ENCODE peak calls at places on chromosomes 1 and 21, in six cellular contexts. Q is WTC11, E is AG04449, C is BJ, N is MM.1S, F is HFF-Myc. W is an unnamed sample.
A peak's percentile ranks its signal among the peaks of the same experiment; 100 is the strongest.

GRCh38 chr1:239736479-239736878 is 350.1 kb downstream of the CHRM3 start:
- DNase-seq in E (no peak), F (no peak), N (no peak), Q (no peak), C (no peak), W (no peak)

GRCh38 chr1:223682502-223682901 is 17.0 kb upstream of the CAPN8 start:
- DNase-seq in Q (no peak), F (no peak), N (no peak), E (no peak), C (no peak), W (no peak)

GRCh38 chr1:190439447-190439846 is 38.2 kb downstream of the BRINP3 start:
- DNase-seq in C (no peak), Q (no peak), E (no peak), N (no peak), F (no peak), W (no peak)

GRCh38 chr21:45308211-45309068 is 20.7 kb upstream of the POFUT2 start:
- DNase-seq in Q (peak; percentile 11), N (no peak), C (no peak), F (no peak), E (no peak), W (no peak)

GRCh38 chr1:60819302-60819701 is 263.1 kb upstream of the NFIA start:
- DNase-seq in Q (no peak), E (no peak), N (no peak), F (no peak), C (no peak), W (no peak)

GRCh38 chr1:228311091-228311490 is 95.5 kb downstream of the TRIM11 start:
- DNase-seq in C (no peak), E (no peak), Q (no peak), F (no peak), N (no peak), W (peak; percentile 8)

GRCh38 chr1:1630965-1631792 is 794 bp upstream of the MMP23B start:
- DNase-seq in F (no peak), C (no peak), Q (peak; percentile 55), E (no peak), N (no peak), W (no peak)

GRCh38 chr1:67883069-67883468 is 49.8 kb upstream of the GNG12 start:
- DNase-seq in Q (no peak), N (no peak), F (no peak), E (peak; percentile 14), C (no peak), W (no peak)

GRCh38 chr1:149942207-149942606 is 5.5 kb upstream of the MTMR11 start:
- DNase-seq in C (no peak), N (no peak), Q (peak; percentile 53), E (no peak), F (no peak), W (no peak)

GRCh38 chr1:220013497-220013896 is 32.8 kb downstream of the EPRS1 start:
- DNase-seq in E (no peak), C (no peak), F (no peak), Q (no peak), N (peak; percentile 76), W (no peak)

GRCh38 chr1:56095924-56096655 is 483.3 kb downstream of the PLPP3 start:
- DNase-seq in Q (no peak), F (no peak), N (no peak), E (peak; percentile 95), C (peak; percentile 93), W (no peak)

GRCh38 chr1:11746092-11746491 is 10.2 kb downstream of the AGTRAP start:
- DNase-seq in E (no peak), F (no peak), C (no peak), N (no peak), Q (no peak), W (no peak)

GRCh38 chr1:8348777-8349472 is 31.0 kb downstream of the SLC45A1 start:
- DNase-seq in N (peak; percentile 38), E (no peak), Q (peak; percentile 86), C (no peak), F (no peak), W (peak; percentile 64)

GRCh38 chr1:50995651-50996050 is 25.6 kb downstream of the CDKN2C start:
- DNase-seq in E (no peak), N (no peak), Q (no peak), F (no peak), C (no peak), W (no peak)

GRCh38 chr1:233319272-233319671 is 8.3 kb upstream of the MAP3K21 start:
- DNase-seq in C (no peak), F (no peak), N (peak; percentile 91), E (no peak), Q (no peak), W (no peak)

GRCh38 chr1:229452956-229453801 is 19.3 kb upstream of the ACTA1 start:
- DNase-seq in E (no peak), Q (no peak), F (no peak), N (peak; percentile 71), C (no peak), W (no peak)

GRCh38 chr1:66996018-66996682 is 57.8 kb downstream of the SLC35D1 start:
- DNase-seq in C (no peak), N (peak; percentile 78), E (no peak), Q (peak; percentile 63), F (peak; percentile 45), W (peak; percentile 18)

GRCh38 chr1:86155061-86155806 is 1.3 kb downstream of the COL24A1 start:
- DNase-seq in E (no peak), F (no peak), N (no peak), Q (peak; percentile 38), C (no peak), W (peak; percentile 7)

GRCh38 chr1:8477199-8477982 is 159.5 kb downstream of the SLC45A1 start:
- DNase-seq in F (no peak), E (peak; percentile 83), N (peak; percentile 90), C (peak; percentile 75), Q (no peak), W (no peak)

GRCh38 chr1:192445243-192445642 is 128.5 kb downstream of the RGS21 start:
- DNase-seq in C (no peak), F (no peak), Q (no peak), E (no peak), N (no peak), W (no peak)

GRCh38 chr1:65265296-65266271 is 43.8 kb upstream of the DNAJC6 start:
- DNase-seq in N (peak; percentile 16), C (no peak), E (no peak), F (no peak), Q (peak; percentile 80), W (no peak)
- TF ChIP-seq CTCF in N (no peak), C (peak; percentile 53), E (peak; percentile 57), F (peak; percentile 31), Q (no peak), W (no peak)

DNA sequence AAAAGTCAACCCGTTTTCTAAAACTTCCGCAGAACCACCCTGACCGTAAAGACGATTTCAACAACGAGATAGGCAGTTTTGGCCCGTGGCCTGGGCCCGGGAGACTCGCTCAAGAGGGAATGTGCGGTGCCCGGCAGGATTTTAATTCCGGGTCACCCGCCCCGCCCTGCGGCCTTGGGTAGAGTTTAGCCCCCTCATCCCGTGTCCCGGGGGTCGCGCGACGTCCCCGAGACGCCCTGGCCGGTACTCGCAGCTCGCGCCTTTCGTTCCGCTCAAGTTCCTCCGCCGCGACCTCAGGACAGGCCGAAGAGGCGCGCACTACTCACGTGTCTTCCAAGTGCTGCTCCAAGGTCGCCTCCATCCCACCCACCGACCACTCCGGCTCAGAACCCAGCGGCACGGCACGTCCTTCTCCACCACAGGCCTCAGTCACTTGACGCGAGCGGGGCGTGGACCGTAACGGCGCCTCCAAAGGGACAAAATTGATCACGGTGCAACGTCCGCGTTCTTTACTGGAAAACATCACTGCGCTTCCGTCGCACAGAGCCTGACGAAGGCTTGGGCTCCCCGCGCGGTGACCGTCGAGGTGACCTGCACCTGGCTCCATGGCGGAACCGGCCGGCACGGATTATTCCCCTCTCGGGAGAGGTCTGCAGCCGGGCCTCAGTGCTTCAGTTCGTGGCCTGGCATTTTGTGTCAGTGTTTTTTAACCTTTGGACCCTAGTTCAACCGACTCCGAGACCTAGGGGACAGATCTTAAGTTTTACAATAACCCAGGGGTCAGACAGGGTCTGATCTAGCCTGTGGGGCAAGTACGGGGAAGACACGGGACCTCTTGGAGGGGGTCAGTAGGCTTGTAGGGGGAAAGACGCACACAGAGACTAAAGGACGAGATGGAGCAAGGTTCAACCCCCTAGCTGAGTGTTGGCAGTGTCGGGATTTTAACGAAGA is at the start of gene LAMTOR5:
- DNase-seq in C (peak; percentile 68), E (peak; percentile 55), F (peak; percentile 86), Q (peak; percentile 87), N (peak; percentile 81), W (peak; percentile 84)
- TF ChIP-seq CTCF in C (no peak), E (no peak), F (no peak), Q (no peak), N (no peak), W (no peak)

GRCh38 chr1:54768093-54768492 is 3.8 kb upstream of the PARS2 start:
- DNase-seq in E (no peak), F (no peak), N (no peak), Q (no peak), C (no peak), W (no peak)
- TF ChIP-seq CTCF in E (no peak), F (no peak), N (peak; percentile 10), Q (no peak), C (no peak), W (no peak)

GRCh38 chr1:48680411-48681035 is 96.2 kb downstream of the BEND5 start:
- DNase-seq in C (no peak), Q (peak; percentile 17), N (peak; percentile 32), E (no peak), F (no peak), W (no peak)
- TF ChIP-seq CTCF in C (no peak), Q (no peak), N (no peak), E (no peak), F (no peak), W (no peak)

GRCh38 chr1:77415585-77415984 is 133.8 kb downstream of the AK5 start:
- DNase-seq in C (no peak), E (no peak), N (no peak), F (no peak), Q (no peak), W (no peak)

GRCh38 chr1:77413541-77414335 is 131.9 kb downstream of the AK5 start:
- DNase-seq in E (no peak), N (no peak), F (no peak), Q (no peak), C (no peak), W (no peak)

GRCh38 chr1:77412794-77413530 is 131.1 kb downstream of the AK5 start:
- DNase-seq in N (no peak), E (no peak), C (no peak), Q (peak; percentile 14), F (no peak), W (no peak)

GRCh38 chr1:77412069-77412793 is 130.4 kb downstream of the AK5 start:
- DNase-seq in Q (no peak), E (no peak), N (no peak), C (peak; percentile 39), F (peak; percentile 35), W (no peak)

DNA sequence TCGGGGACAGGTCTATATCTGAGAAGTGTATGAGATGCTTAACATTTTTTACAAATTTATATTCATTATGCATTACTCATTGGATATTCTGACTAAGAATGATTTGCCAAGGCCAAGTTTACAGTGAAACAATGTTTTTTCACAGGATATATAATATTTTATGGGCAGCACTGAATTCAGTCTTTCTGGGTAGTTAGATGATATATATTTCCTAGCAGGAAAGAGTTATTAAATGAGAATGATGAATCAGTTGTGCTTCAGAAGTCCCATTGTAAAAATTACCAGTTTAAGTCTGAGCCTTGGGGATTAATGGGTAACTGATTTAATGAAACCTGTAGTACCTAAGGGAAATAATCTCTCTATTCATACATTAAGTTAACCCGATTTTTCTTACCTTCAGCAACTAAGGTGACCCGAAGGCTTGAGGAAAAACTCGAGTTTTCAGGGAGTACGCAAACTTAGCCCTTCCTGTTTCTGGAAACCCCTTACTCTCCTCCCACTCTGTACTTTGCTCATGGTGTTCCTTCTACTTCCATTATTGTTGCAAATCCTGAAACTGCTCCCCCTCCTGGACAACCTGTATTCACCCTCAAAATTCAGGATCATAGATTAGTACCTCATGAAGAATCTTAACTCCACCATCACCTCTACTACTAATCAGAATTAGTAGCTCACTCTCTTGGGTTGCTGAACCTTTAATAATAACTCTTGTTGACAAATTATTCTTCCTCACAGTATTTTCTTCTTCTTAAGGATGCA is 135.1 kb downstream of the AK5 start:
- DNase-seq in E (no peak), N (no peak), Q (peak; percentile 14), F (no peak), C (no peak), W (no peak)
- TF ChIP-seq CTCF in E (peak; percentile 11), N (peak; percentile 49), Q (peak; percentile 34), F (peak; percentile 45), C (peak; percentile 28), W (no peak)